ENCODE peak calls at places on chromosomes 16 and 17, in eight cellular contexts. G, F, T, O, B, H, E and L are unnamed samples.

GRCh38 chr17:76000755-76001521 is at the start of gene CDK3:
- DNase-seq in B (peak), F (no peak), O (no peak), H (no peak), E (no peak), G (no peak), T (no peak), L (peak)

GRCh38 chr16:50763211-50763610 is 21.3 kb downstream of the CYLD start:
- DNase-seq in O (no peak), F (no peak), B (no peak), G (no peak), H (no peak), T (no peak), E (no peak), L (no peak)

GRCh38 chr16:70267516-70267915 is 15.8 kb upstream of the EXOSC6 start:
- DNase-seq in E (no peak), B (peak), T (peak), H (no peak), O (no peak), F (no peak), G (peak), L (peak)

GRCh38 chr16:20300312-20301097 is 26.8 kb downstream of the GP2 start:
- DNase-seq in B (peak), F (peak), T (peak), E (peak), O (no peak), G (peak), H (peak), L (peak)

GRCh38 chr16:9970796-9971195 is 211.4 kb downstream of the GRIN2A start:
- DNase-seq in B (no peak), T (no peak), E (no peak), G (no peak), O (no peak), H (no peak), F (no peak), L (no peak)

GRCh38 chr17:42120161-42121065 is 754 bp downstream of the KAT2A start:
- DNase-seq in F (no peak), H (no peak), B (no peak), E (no peak), T (no peak), O (no peak), G (peak), L (peak)

GRCh38 chr17:71055128-71055527 is 885.8 kb downstream of the KCNJ2 start:
- DNase-seq in O (no peak), T (peak), B (no peak), F (peak), E (no peak), G (no peak), H (no peak), L (no peak)

GRCh38 chr17:74547264-74547663 is 1.3 kb upstream of the CD300C start:
- DNase-seq in H (no peak), T (no peak), G (no peak), F (no peak), B (no peak), E (no peak), O (no peak), L (no peak)

GRCh38 chr16:5918553-5919127 is 821.0 kb upstream of the EEF2KMT start:
- DNase-seq in T (no peak), E (no peak), B (peak), G (peak), O (no peak), H (no peak), F (no peak), L (peak)

GRCh38 chr17:30296499-30297038 is 4.8 kb upstream of the BLMH start:
- DNase-seq in H (no peak), B (no peak), F (no peak), G (no peak), E (no peak), O (no peak), T (no peak), L (no peak)

GRCh38 chr16:75112281-75113045 is 4.1 kb downstream of the LDHD start:
- DNase-seq in G (no peak), O (no peak), B (no peak), H (no peak), E (no peak), F (no peak), T (no peak), L (peak)

GRCh38 chr17:68624381-68624780 is 23.2 kb upstream of the FAM20A start:
- DNase-seq in F (no peak), G (no peak), B (no peak), E (no peak), H (no peak), T (no peak), O (no peak), L (no peak)

GRCh38 chr16:119835-120234 is 18.6 kb downstream of the NPRL3 start:
- DNase-seq in T (no peak), B (no peak), G (no peak), F (no peak), H (no peak), O (no peak), E (no peak), L (no peak)

GRCh38 chr17:42680331-42680808 is 1.3 kb downstream of the CCR10 start:
- DNase-seq in O (no peak), E (no peak), H (peak), T (peak), F (no peak), B (peak), G (peak), L (no peak)

GRCh38 chr16:4402439-4403132 is 13.8 kb downstream of the CORO7 start:
- DNase-seq in E (peak), F (peak), G (peak), B (peak), H (peak), O (peak), T (peak), L (peak)

GRCh38 chr16:4401510-4401909 is 14.9 kb downstream of the CORO7 start:
- DNase-seq in T (no peak), F (no peak), O (no peak), E (no peak), G (no peak), H (no peak), B (no peak), L (no peak)

GRCh38 chr16:4404967-4405696 is 11.3 kb downstream of the CORO7 start:
- DNase-seq in B (no peak), G (no peak), F (no peak), E (no peak), H (no peak), T (no peak), O (no peak), L (no peak)

GRCh38 chr16:4403133-4403949 is 13.1 kb downstream of the CORO7 start:
- DNase-seq in F (no peak), T (no peak), B (no peak), O (no peak), E (no peak), G (no peak), H (no peak), L (no peak)

GRCh38 chr16:4404247-4404966 is 12.0 kb downstream of the CORO7 start:
- DNase-seq in O (no peak), G (peak), H (no peak), B (peak), E (peak), F (no peak), T (peak), L (no peak)
- TF ChIP-seq CTCF in O (no peak), G (peak), H (peak), B (peak), E (peak), F (peak), T (peak), L (peak)

DNA sequence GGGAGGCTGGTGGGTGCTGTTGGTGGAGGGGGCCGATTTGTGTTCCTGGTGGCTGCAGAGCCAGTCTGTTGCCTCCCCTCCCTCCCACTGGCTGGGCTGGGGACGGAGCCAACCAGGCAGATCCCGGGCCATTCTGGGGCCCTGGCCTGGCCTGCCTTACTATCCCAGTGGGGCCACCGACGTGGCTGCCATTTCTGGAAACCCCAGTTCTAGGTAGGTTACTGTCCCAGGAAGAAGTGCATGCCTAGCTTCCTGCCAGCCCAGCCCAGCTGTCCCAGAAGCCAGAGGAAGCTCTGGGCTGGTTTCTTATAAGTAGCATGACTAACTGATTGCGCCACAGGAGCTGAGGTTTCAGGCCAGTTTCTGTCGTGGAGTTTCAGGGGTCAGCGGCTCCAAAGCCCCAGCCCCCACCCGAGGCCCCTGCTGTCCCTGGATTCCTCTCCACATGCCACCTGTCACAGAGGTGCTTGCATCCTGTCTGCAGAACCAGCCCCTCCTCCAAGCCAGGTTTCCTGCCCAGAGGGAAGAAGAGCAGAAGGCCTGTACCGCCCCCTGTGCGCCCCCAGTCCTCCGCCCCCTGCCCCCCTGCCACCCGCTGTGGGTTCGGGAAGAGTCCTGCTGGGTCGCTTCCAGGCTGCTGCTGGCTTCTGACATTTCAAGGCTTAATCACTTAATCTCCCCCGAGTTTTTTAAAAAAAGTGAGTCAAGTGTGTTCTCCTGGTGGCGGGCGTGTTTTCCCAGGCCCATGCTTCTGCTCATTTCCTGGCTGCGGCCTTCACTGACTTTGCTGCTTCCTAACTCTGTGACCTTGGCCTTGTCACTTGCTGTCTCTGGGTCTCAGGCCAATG is 13.2 kb downstream of the IL4R start:
- DNase-seq in T (peak), E (peak), H (peak), O (peak), B (peak), G (peak), F (peak), L (peak)
- H3K4me3 ChIP-seq in T (no peak), E (peak), H (peak), O (no peak), B (no peak), G (peak), F (no peak), L (no peak)

DNA sequence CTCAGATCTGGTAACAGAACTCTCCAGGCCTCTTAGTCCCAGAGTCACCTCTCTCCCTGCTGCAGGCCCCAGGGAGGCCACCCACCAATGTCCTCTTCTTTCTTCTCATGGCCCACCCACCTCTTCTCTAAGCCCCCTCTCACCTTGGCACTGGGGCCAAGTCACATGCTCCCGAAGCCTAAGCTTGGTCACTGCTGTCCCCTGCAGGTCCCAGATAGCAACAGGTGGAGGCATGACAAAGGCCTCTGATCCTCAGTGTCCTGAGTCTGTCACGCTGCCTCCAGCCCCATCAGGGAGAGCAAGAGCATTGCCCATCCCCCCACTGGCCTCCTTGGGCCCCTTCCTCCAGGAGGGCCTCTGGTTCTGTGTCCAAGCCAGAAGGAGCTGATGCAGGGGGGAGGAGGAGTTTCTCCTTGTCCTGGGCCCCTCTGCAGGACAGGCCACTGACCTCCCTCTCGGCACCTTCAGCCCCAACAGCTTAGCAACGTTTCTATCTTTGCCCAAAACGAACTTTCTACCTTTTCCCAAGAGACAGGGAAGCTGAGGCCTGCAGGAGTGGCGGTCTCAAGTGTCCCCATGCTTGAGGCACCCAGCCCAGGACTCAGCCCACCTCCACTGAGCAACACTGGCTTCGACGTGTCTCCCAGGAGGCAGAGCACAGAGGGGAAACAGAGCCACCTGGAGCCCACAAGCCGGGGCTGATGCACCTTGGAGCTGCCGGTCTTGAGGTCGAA is 8.6 kb downstream of the P2RX1 start:
- DNase-seq in T (no peak), B (no peak), H (no peak), F (no peak), O (no peak), E (no peak), G (peak), L (no peak)
- TF ChIP-seq CTCF in T (no peak), B (no peak), H (peak), F (peak), O (no peak), E (peak), G (peak), L (no peak)

GRCh38 chr16:12681653-12682052 is 122.0 kb downstream of the CPPED1 start:
- DNase-seq in T (peak), O (no peak), B (no peak), G (no peak), F (no peak), H (no peak), E (peak), L (no peak)
- H3K4me3 ChIP-seq in T (no peak), O (no peak), B (no peak), G (no peak), F (no peak), H (no peak), E (no peak), L (no peak)

DNA sequence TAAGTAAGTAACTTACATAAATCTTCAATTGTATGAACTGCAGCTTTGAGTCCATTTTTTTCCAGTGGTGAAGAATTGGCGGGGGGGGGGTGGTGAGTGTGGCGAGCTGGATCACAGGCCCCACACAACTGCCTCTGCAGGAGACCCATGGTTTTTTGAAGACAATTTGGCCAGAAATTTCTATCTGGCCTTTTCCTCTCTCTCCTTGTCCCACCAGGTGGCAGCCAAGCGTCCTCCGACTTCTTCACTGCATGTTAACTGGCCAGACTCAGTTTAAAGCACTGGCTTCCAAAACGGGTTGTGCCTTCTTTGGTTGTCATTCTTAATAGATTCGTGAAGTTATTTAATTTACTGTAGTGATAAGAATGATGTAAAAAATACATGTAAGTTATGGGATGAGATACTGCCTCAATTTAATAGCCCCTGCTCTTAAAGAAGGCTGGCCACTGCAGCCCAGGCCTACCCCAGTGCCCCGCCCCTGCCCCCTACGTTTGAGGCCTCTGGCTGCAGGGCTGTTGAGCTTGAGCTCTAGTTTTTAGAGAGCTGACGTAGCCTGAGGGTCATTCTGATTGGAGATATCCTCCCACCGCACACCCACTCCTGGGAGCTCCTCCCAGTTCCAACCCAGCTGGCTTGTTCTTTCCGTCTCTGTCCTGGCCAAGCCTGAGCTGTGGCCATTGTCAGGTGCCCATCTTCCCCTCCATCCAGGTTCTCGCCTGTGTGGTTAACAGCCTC is 36.4 kb downstream of the AKAP1 start:
- DNase-seq in T (peak), O (no peak), E (no peak), F (peak), B (no peak), G (peak), H (peak), L (no peak)
- TF ChIP-seq CTCF in T (peak), O (no peak), E (peak), F (peak), B (peak), G (peak), H (peak), L (no peak)

GRCh38 chr16:58127033-58127556 is 2.1 kb downstream of the CFAP20 start:
- DNase-seq in G (no peak), H (no peak), E (no peak), B (no peak), T (peak), O (no peak), F (peak), L (no peak)
- H3K4me3 ChIP-seq in G (no peak), H (peak), E (peak), B (no peak), T (peak), O (no peak), F (peak), L (no peak)